ENCODE peak calls at places on chromosome 22, in ten cellular contexts. D, W, U, Y, L, J, Z, N, S and C are unnamed samples.

GRCh38 chr22:24450600-24450999 is 23.2 kb downstream of the ADORA2A start:
- DNase-seq in S (no peak), J (no peak), L (no peak), Z (no peak), W (no peak), D (no peak), N (no peak), Y (peak; percentile 46), U (no peak), C (no peak)

GRCh38 chr22:28973352-28973751 is 88.3 kb downstream of the C22orf31 start:
- DNase-seq in Y (no peak), Z (peak; percentile 25), J (no peak), L (no peak), W (no peak), U (no peak), D (no peak), N (no peak), S (no peak), C (no peak)

GRCh38 chr22:27614291-27615007 is 187.1 kb downstream of the MN1 start:
- DNase-seq in N (no peak), D (no peak), Z (no peak), J (no peak), L (peak; percentile 34), U (no peak), Y (no peak), W (peak; percentile 21), S (no peak), C (no peak)

GRCh38 chr22:45996241-45997076 is 19.5 kb upstream of the WNT7B start:
- DNase-seq in J (peak; percentile 1), D (peak; percentile 66), Z (peak; percentile 65), W (no peak), U (peak; percentile 72), L (peak; percentile 76), S (peak; percentile 84), N (no peak), Y (no peak), C (peak; percentile 68)

GRCh38 chr22:32615874-32616564 is 141.4 kb downstream of the FBXO7 start:
- DNase-seq in S (no peak), U (no peak), W (peak; percentile 38), N (no peak), L (no peak), D (no peak), Y (no peak), Z (no peak), J (no peak), C (no peak)

GRCh38 chr22:33812578-33812977 is 107.7 kb downstream of the LARGE1 start:
- DNase-seq in L (no peak), D (no peak), U (no peak), W (no peak), J (no peak), S (no peak), N (no peak), Z (no peak), Y (no peak), C (no peak)

GRCh38 chr22:17471901-17472566 is 91.3 kb upstream of the SLC25A18 start:
- DNase-seq in W (no peak), S (no peak), J (no peak), N (no peak), Z (no peak), U (no peak), D (no peak), Y (no peak), L (no peak), C (no peak)

GRCh38 chr22:27420186-27420816 is 381.3 kb downstream of the MN1 start:
- DNase-seq in W (no peak), J (no peak), Z (no peak), U (no peak), N (no peak), D (no peak), S (no peak), Y (no peak), L (peak; percentile 36), C (no peak)

GRCh38 chr22:42376721-42377177 is 55.5 kb downstream of the NFAM1 start:
- DNase-seq in J (no peak), D (peak; percentile 83), W (peak; percentile 65), S (peak; percentile 82), L (peak; percentile 73), Z (no peak), N (no peak), Y (no peak), U (peak; percentile 59), C (no peak)

GRCh38 chr22:46619830-46620501 is at the start of gene GRAMD4:
- DNase-seq in W (no peak), S (no peak), N (no peak), Z (no peak), L (peak; percentile 72), J (no peak), Y (no peak), D (peak; percentile 44), U (peak; percentile 41), C (no peak)

GRCh38 chr22:17576475-17576874 is 13.2 kb downstream of the SLC25A18 start:
- DNase-seq in W (no peak), Y (no peak), Z (peak; percentile 50), L (no peak), J (no peak), U (no peak), S (no peak), N (peak; percentile 87), D (no peak), C (no peak)

GRCh38 chr22:45602824-45603301 is 68.8 kb upstream of the ATXN10 start:
- DNase-seq in N (no peak), S (no peak), Y (no peak), Z (peak; percentile 47), L (no peak), W (peak; percentile 65), J (peak; percentile 24), D (no peak), U (no peak), C (no peak)

DNA sequence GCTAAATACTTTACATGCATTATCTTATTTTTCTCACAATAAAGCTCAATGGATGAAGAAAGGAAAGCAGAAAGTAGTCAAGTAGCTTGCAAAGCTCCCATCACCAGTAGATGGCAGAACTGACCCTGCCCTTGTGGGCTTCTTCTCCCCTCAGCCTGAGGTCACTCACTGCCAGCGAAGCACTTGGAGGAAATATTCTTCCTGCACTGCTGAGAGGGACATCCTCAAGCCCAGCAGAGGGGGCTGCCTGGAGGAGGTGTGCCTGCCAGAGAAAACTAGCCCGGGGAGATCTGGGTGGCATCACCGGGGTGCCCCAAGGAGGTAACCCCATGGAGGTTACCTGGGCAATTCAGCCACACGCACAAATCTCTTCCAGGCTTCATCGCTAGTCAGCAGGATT is 6.6 kb downstream of the APOL4 start:
- DNase-seq in U (peak; percentile 74), S (no peak), Z (peak; percentile 71), Y (peak; percentile 78), N (peak; percentile 65), W (peak; percentile 73), D (peak; percentile 49), J (peak; percentile 70), L (peak; percentile 40), C (peak; percentile 61)
- TF ChIP-seq CTCF in U (peak; percentile 83), S (peak; percentile 78), Z (peak; percentile 84), Y (peak; percentile 69), N (peak; percentile 71), W (peak; percentile 31), D (peak; percentile 88), J (peak; percentile 76), L (peak; percentile 87), C (peak; percentile 48)

DNA sequence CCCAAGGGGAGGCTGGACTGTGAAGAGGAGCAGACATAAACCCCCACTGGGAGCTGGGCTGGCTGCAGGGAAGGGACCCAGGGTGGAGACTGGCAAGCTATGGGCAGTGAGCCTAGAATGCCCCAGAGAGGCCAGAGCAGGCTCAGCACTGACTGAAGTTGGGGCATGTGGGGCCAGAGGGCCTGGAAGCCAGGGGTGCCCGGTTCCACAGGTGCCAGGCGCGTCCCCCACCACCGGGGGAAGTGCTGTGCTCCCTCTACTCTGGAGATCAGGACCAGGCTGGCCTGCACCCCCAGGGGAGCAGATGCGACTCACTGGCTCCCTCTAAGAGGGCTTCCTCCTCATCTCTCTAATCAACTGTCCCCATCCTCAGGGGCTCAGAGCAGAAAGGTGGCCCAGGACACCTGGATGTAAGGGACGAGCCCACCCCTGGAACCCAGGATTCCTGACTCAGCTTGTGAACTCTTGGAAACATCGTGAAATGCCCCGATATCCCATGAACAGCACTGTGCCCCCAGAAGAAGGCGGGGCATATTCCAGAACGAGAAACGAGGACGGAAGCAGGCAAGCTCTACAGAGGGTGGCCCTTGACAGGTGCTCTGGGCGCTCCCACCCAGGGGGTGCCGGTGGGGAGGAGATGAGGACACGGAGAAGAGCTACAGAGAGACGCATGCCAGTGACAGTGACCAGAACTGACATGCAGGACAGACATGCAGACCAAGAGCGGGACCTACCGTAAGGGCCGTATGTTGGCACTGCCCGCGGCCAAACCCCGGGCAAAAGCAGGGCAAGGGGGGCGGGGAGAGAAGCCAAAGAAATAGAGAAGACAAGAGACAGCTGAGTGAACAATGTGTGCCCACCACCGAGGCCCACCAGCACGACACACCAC is 20.4 kb downstream of the MAFF start:
- DNase-seq in U (no peak), D (no peak), S (no peak), N (no peak), W (peak; percentile 34), L (no peak), Z (no peak), Y (no peak), J (no peak), C (no peak)
- TF ChIP-seq CTCF in U (no peak), D (no peak), S (no peak), N (no peak), W (no peak), L (no peak), Z (no peak), Y (no peak), J (no peak), C (no peak)

DNA sequence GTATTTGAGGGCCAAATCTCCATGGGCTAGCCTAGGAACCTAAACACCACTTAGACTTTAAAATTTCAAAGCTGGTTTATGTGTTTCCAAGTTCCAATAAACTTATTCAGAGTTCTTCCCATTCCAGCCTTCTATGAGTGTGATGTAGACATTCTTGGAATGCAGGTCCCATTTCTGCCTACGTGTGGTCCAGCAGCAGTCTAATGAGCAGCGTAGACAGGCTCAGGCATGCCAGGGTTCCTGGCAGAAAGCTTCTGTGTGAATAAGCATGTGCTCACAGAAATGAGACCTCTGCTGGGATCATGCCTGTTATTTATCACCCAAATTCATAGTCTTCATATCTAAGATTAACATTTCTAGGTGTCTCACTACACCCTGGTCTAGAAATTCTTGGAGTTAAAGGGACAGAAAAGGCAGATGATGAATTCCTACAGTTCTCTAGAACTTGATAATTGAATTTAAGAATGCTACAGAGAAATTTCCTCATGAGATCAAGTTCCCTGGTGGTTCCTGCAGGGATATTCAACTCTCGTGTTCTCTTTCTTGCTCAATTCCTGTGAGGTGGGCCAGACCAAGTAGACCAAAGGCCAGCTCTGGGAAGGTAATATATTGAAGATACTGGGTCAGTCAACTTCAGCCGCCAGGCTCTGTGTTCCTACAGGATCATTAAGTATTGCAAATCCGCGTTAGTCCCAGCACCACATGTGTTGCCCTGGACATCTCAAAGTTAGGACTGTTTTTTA is 17.6 kb downstream of the RNF185 start:
- DNase-seq in Y (no peak), W (no peak), N (peak; percentile 25), J (no peak), Z (peak; percentile 76), U (no peak), S (no peak), D (no peak), L (no peak), C (no peak)
- TF ChIP-seq CTCF in Y (no peak), W (no peak), N (no peak), J (no peak), Z (no peak), U (no peak), S (no peak), D (no peak), L (no peak), C (no peak)

DNA sequence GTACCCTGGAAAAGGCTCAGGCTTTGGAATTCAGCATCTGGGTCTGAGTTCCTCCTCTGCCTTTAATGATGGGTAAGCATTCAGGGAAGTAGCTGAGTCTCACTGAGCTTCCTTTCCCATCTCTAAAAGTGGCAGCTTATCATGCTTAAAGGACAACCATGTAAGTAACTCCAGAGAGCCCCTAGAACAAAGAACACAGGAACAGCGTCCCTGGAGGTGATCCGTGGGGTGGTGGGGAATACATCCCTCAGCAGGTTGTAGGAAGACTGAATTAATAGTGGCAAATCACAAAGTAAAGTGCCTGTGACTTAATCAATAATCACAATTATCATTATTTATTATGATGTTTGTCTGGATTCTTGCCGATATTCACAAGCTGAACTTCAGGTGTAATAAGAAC is 114.7 kb upstream of the ISX start:
- DNase-seq in U (no peak), L (no peak), D (no peak), Y (no peak), J (no peak), S (no peak), Z (no peak), W (no peak), N (no peak), C (no peak)
- TF ChIP-seq CTCF in U (no peak), L (no peak), D (no peak), Y (no peak), J (no peak), S (no peak), Z (no peak), W (no peak), N (no peak), C (no peak)